ENCODE peak calls at places on chromosomes 16 and 17, in five cellular contexts. P is stimulated activated naive CD8-positive, alpha-beta T cell treated with anti-CD3 and anti-CD28 coated beads, Interleukin-15, amount 100 ng/mL, for 72 hours; A is naive thymus-derived CD8-positive, alpha-beta T cell; K is H54; S is NCI-H774. Z is an unnamed sample.
A peak's percentile ranks its signal among the peaks of the same experiment; 100 is the strongest.

GRCh38 chr17:38748329-38749221 is at the start of gene PCGF2:
- DNase-seq in P (no peak), A (no peak), K (peak; percentile 71), S (peak; percentile 89), Z (peak; percentile 73)

GRCh38 chr17:50946223-50946890 is 80.2 kb upstream of the TOB1 start:
- DNase-seq in P (no peak), A (no peak), K (no peak), S (no peak), Z (peak; percentile 32)

GRCh38 chr17:22266231-22266630 is 573.9 kb downstream of the KCNJ18 start:
- DNase-seq in P (no peak), A (no peak), K (no peak), S (no peak), Z (no peak)

GRCh38 chr16:54228325-54228724 is 58.3 kb downstream of the IRX3 start:
- DNase-seq in P (no peak), A (no peak), K (no peak), S (no peak), Z (no peak)

GRCh38 chr16:31265329-31266245 is 5.8 kb downstream of the ITGAM start:
- DNase-seq in P (peak; percentile 68), A (no peak), K (peak; percentile 79), S (no peak), Z (peak; percentile 74)

GRCh38 chr17:82007495-82008257 is 15.0 kb downstream of the CENPX start:
- DNase-seq in P (no peak), A (no peak), K (no peak), S (no peak), Z (no peak)

GRCh38 chr16:4115209-4115940 is 867 bp downstream of the ADCY9 start:
- DNase-seq in P (peak; percentile 42), A (peak; percentile 47), K (peak; percentile 70), S (peak; percentile 20), Z (peak; percentile 36)

GRCh38 chr16:72910371-72910770 is 137.6 kb downstream of the ZFHX3 start:
- DNase-seq in P (no peak), A (no peak), K (no peak), S (no peak), Z (no peak)

GRCh38 chr16:660459-661183 is 7.3 kb upstream of the RHOT2 start:
- DNase-seq in P (peak; percentile 57), A (peak; percentile 74), K (no peak), S (peak; percentile 75), Z (peak; percentile 70)

GRCh38 chr17:27545562-27546229 is 85.3 kb upstream of the LGALS9 start:
- DNase-seq in P (no peak), A (no peak), K (no peak), S (peak; percentile 82), Z (no peak)

GRCh38 chr17:59093702-59094231 is 12.9 kb downstream of the TRIM37 start:
- DNase-seq in P (no peak), A (no peak), K (peak; percentile 27), S (no peak), Z (peak; percentile 72)

GRCh38 chr17:40303009-40303657 is 5.8 kb upstream of the RARA start:
- DNase-seq in P (no peak), A (no peak), K (no peak), S (peak; percentile 15), Z (no peak)

GRCh38 chr17:44235583-44235936 is 16.1 kb upstream of the UBTF start:
- DNase-seq in P (no peak), A (no peak), K (peak; percentile 91), S (no peak), Z (peak; percentile 84)

GRCh38 chr16:81645303-81645702 is 133.8 kb upstream of the PLCG2 start:
- DNase-seq in P (no peak), A (no peak), K (peak; percentile 96), S (no peak), Z (no peak)

GRCh38 chr16:12573300-12573699 is 230.4 kb downstream of the CPPED1 start:
- DNase-seq in P (no peak), A (no peak), K (no peak), S (no peak), Z (no peak)

GRCh38 chr16:54208262-54208661 is 78.3 kb downstream of the IRX3 start:
- DNase-seq in P (no peak), A (no peak), K (no peak), S (no peak), Z (no peak)

GRCh38 chr16:79870016-79870886 is 269.7 kb upstream of the MAF start:
- DNase-seq in P (no peak), A (no peak), K (no peak), S (no peak), Z (no peak)

GRCh38 chr17:34511931-34512330 is 67.5 kb upstream of the TMEM132E start:
- DNase-seq in P (no peak), A (no peak), K (no peak), S (no peak), Z (peak; percentile 3)

GRCh38 chr17:4534515-4534914 is 20.7 kb downstream of the MYBBP1A start:
- DNase-seq in P (no peak), A (no peak), K (no peak), S (no peak), Z (no peak)

Z was measured in PC-9.